ENCODE peak calls at places on chromosomes 12 and 14, in five cellular contexts. F is fibroblast of mammary gland, D is breast epithelium, L is RWPE1, K is bronchial epithelial cell. N is an unnamed sample.

GRCh38 chr12:56021882-56022497 is 1.1 kb downstream of the IKZF4 start:
- DNase-seq in F (no peak), D (no peak), L (no peak), K (no peak), N (no peak)

GRCh38 chr14:77409131-77409533 is 14.2 kb downstream of the NOXRED1 start:
- DNase-seq in F (peak; percentile 10), D (no peak), L (no peak), K (peak; percentile 35), N (no peak)

GRCh38 chr14:104350463-104351185 is 212.2 kb downstream of the KIF26A start:
- DNase-seq in F (no peak), D (no peak), L (no peak), K (no peak), N (no peak)

GRCh38 chr14:65255029-65255545 is 152.8 kb upstream of the MAX start:
- DNase-seq in F (peak; percentile 84), D (no peak), L (peak; percentile 72), K (peak; percentile 96), N (no peak)

GRCh38 chr14:28975084-28975483 is 208.5 kb downstream of the FOXG1 start:
- DNase-seq in F (no peak), D (no peak), L (no peak), K (no peak), N (no peak)

GRCh38 chr12:109586385-109587296 is 13.0 kb downstream of the MVK start:
- DNase-seq in F (no peak), D (no peak), L (no peak), K (peak; percentile 30), N (no peak)

GRCh38 chr14:92253381-92253894 is 69.5 kb upstream of the SLC24A4 start:
- DNase-seq in F (no peak), D (no peak), L (no peak), K (no peak), N (no peak)

GRCh38 chr14:79861111-79861510 is 350.2 kb downstream of the DIO2 start:
- DNase-seq in F (no peak), D (no peak), L (no peak), K (no peak), N (no peak)

GRCh38 chr12:109527489-109528123 is 45.7 kb downstream of the MMAB start:
- DNase-seq in F (no peak), D (no peak), L (no peak), K (no peak), N (no peak)

GRCh38 chr12:12696562-12697383 is 790 bp upstream of the GPR19 start:
- DNase-seq in F (peak; percentile 84), D (peak; percentile 88), L (peak; percentile 55), K (peak; percentile 71), N (peak; percentile 70)

GRCh38 chr12:47946413-47947107 is 16.8 kb upstream of the TMEM106C start:
- DNase-seq in F (peak; percentile 33), D (no peak), L (peak; percentile 57), K (peak; percentile 38), N (no peak)

GRCh38 chr12:3303410-3304136 is 187.4 kb upstream of the PRMT8 start:
- DNase-seq in F (no peak), D (no peak), L (no peak), K (peak; percentile 67), N (no peak)

GRCh38 chr12:3200032-3200617 is 122.9 kb downstream of the TSPAN9 start:
- DNase-seq in F (peak; percentile 26), D (no peak), L (no peak), K (peak; percentile 27), N (peak; percentile 52)

GRCh38 chr12:92094751-92095161 is 50.9 kb downstream of the BTG1 start:
- DNase-seq in F (peak; percentile 41), D (no peak), L (peak; percentile 34), K (no peak), N (no peak)

GRCh38 chr12:11015775-11016430 is 6.5 kb downstream of the TAS2R19 start:
- DNase-seq in F (no peak), D (no peak), L (no peak), K (no peak), N (no peak)

GRCh38 chr12:65121049-65121955 is at the start of gene WIF1:
- DNase-seq in F (peak; percentile 4), D (peak; percentile 25), L (peak; percentile 8), K (peak; percentile 17), N (peak; percentile 37)

GRCh38 chr14:21534576-21534975 is 8.4 kb upstream of the SALL2 start:
- DNase-seq in F (no peak), D (no peak), L (no peak), K (no peak), N (no peak)

GRCh38 chr12:28998662-28999120 is 150.4 kb upstream of the FAR2 start:
- DNase-seq in F (peak; percentile 89), D (no peak), L (peak; percentile 34), K (peak; percentile 50), N (peak; percentile 5)

GRCh38 chr12:68446896-68447806 is 115.0 kb upstream of the MDM1 start:
- DNase-seq in F (peak; percentile 31), D (no peak), L (no peak), K (no peak), N (no peak)

GRCh38 chr12:131589231-131589902 is 121.5 kb upstream of the SFSWAP start:
- DNase-seq in F (no peak), D (no peak), L (no peak), K (no peak), N (no peak)

GRCh38 chr12:30754383-30754749 is 385 bp downstream of the CAPRIN2 start:
- DNase-seq in F (no peak), D (no peak), L (no peak), K (no peak), N (no peak)

GRCh38 chr14:72120315-72120714 is 188.1 kb downstream of the RGS6 start:
- DNase-seq in F (no peak), D (no peak), L (no peak), K (peak; percentile 4), N (no peak)

GRCh38 chr12:114668151-114668891 is 15.7 kb downstream of the TBX3 start:
- DNase-seq in F (peak; percentile 87), D (peak; percentile 84), L (peak; percentile 88), K (peak; percentile 54), N (peak; percentile 81)

GRCh38 chr14:60757617-60758016 is 23.1 kb downstream of the MNAT1 start:
- DNase-seq in F (peak; percentile 92), D (no peak), L (peak; percentile 57), K (peak; percentile 93), N (no peak)

GRCh38 chr12:120359159-120359527 is 9.8 kb downstream of the MSI1 start:
- DNase-seq in F (no peak), D (no peak), L (no peak), K (no peak), N (no peak)

GRCh38 chr14:34593740-34594375 is 36.1 kb downstream of the SNX6 start:
- DNase-seq in F (peak; percentile 65), D (no peak), L (no peak), K (no peak), N (no peak)

GRCh38 chr12:92156139-92156538 is 10.5 kb upstream of the BTG1 start:
- DNase-seq in F (no peak), D (no peak), L (no peak), K (no peak), N (no peak)

GRCh38 chr12:77615331-77615730 is 215.4 kb upstream of the NAV3 start:
- DNase-seq in F (peak; percentile 40), D (no peak), L (no peak), K (peak; percentile 55), N (no peak)

GRCh38 chr14:103314496-103315277 is 19.4 kb upstream of the EIF5 start:
- DNase-seq in F (no peak), D (no peak), L (no peak), K (no peak), N (no peak)

GRCh38 chr14:101953151-101953550 is 11.2 kb upstream of the DYNC1H1 start:
- DNase-seq in F (no peak), D (no peak), L (no peak), K (no peak), N (no peak)

GRCh38 chr12:93033948-93034347 is 104.9 kb upstream of the EEA1 start:
- DNase-seq in F (no peak), D (no peak), L (no peak), K (no peak), N (no peak)

GRCh38 chr12:108561852-108562347 is 496 bp upstream of the ISCU start:
- DNase-seq in F (no peak), D (no peak), L (no peak), K (no peak), N (no peak)

DNA sequence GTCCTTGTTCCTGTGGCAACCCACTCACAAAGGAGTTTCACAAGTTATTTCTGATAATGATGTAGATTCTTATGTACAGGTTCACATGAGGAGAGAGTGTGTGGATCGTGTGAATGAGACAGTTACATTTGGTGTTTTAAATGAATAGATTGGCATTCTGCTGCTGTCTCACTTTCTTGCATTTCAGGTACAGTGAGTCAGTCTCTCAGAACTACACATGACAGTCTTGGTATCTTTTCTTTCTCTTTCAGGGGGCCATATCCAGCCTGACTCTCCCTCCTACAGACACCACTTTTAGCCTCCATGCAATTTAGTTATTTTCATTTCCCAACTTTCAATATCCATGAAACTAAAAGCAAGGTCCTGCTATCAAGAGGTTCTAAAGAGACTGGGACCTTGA is 19.9 kb upstream of the TMTC2 start:
- DNase-seq in F (no peak), D (no peak), L (no peak), K (no peak), N (no peak)
- TF ChIP-seq CTCF in F (no peak), D (no peak), L (no peak), K (no peak), N (no peak)

GRCh38 chr12:125346361-125346760 is 281.1 kb downstream of the AACS start:
- DNase-seq in F (no peak), D (no peak), L (no peak), K (no peak), N (no peak)
- TF ChIP-seq CTCF in F (no peak), D (no peak), L (no peak), K (no peak), N (peak; percentile 49)

DNA sequence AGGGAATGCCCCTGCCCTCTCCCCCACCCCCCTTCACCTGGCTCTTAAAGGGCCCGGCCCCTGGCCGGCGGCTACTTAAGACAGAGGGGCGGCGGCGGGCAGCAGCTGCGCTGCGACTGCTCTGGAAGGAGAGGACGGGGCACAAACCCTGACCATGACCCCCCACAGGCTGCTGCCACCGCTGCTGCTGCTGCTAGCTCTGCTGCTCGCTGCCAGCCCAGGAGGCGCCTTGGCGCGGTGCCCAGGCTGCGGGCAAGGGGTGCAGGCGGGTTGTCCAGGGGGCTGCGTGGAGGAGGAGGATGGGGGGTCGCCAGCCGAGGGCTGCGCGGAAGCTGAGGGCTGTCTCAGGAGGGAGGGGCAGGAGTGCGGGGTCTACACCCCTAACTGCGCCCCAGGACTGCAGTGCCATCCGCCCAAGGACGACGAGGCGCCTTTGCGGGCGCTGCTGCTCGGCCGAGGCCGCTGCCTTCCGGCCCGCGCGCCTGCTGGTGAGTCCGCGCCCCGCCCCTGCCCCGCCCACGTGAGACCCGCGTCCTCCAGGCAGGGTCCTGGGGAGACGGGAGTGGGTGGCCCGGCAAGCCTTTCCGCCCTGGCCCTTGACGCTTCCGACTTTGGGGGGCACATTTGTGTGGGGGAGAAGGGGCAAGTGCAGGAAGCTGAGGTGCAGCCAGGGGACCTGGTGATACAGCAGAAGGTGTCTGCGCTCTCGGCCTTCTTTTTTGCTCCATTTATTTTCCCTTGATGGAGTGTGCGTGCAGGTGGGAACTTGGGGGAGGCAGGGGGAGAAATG is at the start of gene IGFBP6:
- DNase-seq in F (peak; percentile 34), D (peak; percentile 45), L (peak; percentile 45), K (peak; percentile 29), N (peak; percentile 65)
- TF ChIP-seq CTCF in F (no peak), D (no peak), L (no peak), K (no peak), N (no peak)

DNA sequence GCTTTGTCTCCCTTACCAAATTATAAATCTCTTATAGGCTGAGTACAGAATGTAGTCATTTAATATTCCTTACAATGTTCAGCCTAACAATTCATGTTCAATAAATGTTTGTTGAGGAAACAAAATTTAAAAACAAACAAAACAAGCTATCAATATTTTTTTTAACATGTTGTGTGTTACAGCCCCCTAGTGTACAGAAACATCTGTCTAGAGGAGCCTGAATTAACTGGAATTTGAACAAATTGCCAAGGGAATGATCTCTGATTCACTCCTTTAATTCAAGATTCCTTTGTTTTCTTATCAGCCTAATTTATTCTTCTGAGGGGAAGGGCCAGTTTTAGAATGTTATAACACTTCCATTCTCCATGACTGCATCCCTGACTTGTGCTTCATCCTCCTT is 127.1 kb downstream of the CMAS start:
- DNase-seq in F (peak; percentile 18), D (no peak), L (peak; percentile 26), K (peak; percentile 21), N (no peak)
- TF ChIP-seq CTCF in F (peak; percentile 25), D (no peak), L (no peak), K (peak; percentile 23), N (peak; percentile 17)